ENCODE peak calls at places on chromosomes 12 and 14, in five cellular contexts. R, W, B, V and Y are unnamed samples.

GRCh38 chr14:46048127-46048526 is 603.5 kb downstream of the RPL10L start:
- DNase-seq in W (peak; percentile 15), V (peak; percentile 1), B (no peak), R (peak; percentile 20), Y (peak; percentile 49)

GRCh38 chr14:88422919-88423318 is 37.5 kb downstream of the SPATA7 start:
- DNase-seq in V (no peak), B (no peak), W (no peak), R (peak; percentile 37), Y (peak; percentile 46)

GRCh38 chr14:99838555-99839193 is 45.5 kb downstream of the EML1 start:
- DNase-seq in R (peak; percentile 74), B (no peak), W (peak; percentile 45), V (no peak), Y (peak; percentile 62)

GRCh38 chr12:82517027-82517426 is 158.7 kb downstream of the METTL25 start:
- DNase-seq in W (peak; percentile 52), V (peak; percentile 1), R (peak; percentile 46), B (no peak), Y (no peak)

GRCh38 chr12:83823386-83824045 is 1089.1 kb downstream of the SLC6A15 start:
- DNase-seq in V (peak; percentile 20), R (peak; percentile 45), W (peak; percentile 67), B (no peak), Y (peak; percentile 10)

GRCh38 chr14:56004807-56005579 is 113.2 kb upstream of the PELI2 start:
- DNase-seq in V (peak; percentile 28), W (no peak), B (no peak), R (peak; percentile 89), Y (peak; percentile 85)

GRCh38 chr12:98645572-98646067 is 530 bp downstream of the APAF1 start:
- DNase-seq in V (peak; percentile 52), W (peak; percentile 31), B (no peak), R (peak; percentile 16), Y (peak; percentile 18)

GRCh38 chr14:91078095-91078737 is 17.8 kb upstream of the RPS6KA5 start:
- DNase-seq in R (no peak), W (no peak), V (no peak), B (no peak), Y (no peak)

GRCh38 chr12:1189163-1189562 is 198.1 kb downstream of the ERC1 start:
- DNase-seq in B (no peak), W (no peak), V (no peak), R (no peak), Y (no peak)

GRCh38 chr12:50442178-50442908 is 41.7 kb downstream of the LARP4 start:
- DNase-seq in W (no peak), B (no peak), R (no peak), V (no peak), Y (no peak)

GRCh38 chr12:52766351-52767019 is 10.7 kb downstream of the KRT76 start:
- DNase-seq in B (no peak), W (no peak), R (no peak), V (no peak), Y (no peak)

GRCh38 chr12:2248087-2248900 is 195.5 kb downstream of the CACNA1C start:
- DNase-seq in V (no peak), W (no peak), B (no peak), R (peak; percentile 61), Y (peak; percentile 50)

GRCh38 chr12:78085562-78086182 is 255.0 kb downstream of the NAV3 start:
- DNase-seq in W (peak; percentile 25), V (no peak), B (no peak), R (peak; percentile 47), Y (peak; percentile 28)

GRCh38 chr14:55129428-55130193 is 559 bp downstream of the LGALS3 start:
- DNase-seq in V (no peak), B (peak; percentile 65), R (peak; percentile 80), W (peak; percentile 60), Y (peak; percentile 77)

GRCh38 chr12:13195848-13196301 is 651 bp upstream of the EMP1 start:
- DNase-seq in V (no peak), W (no peak), R (peak; percentile 39), B (no peak), Y (peak; percentile 61)

GRCh38 chr12:9509464-9510166 is 98.1 kb downstream of the KLRB1 start:
- DNase-seq in V (no peak), B (peak; percentile 44), W (peak; percentile 0), R (peak; percentile 37), Y (peak; percentile 82)

GRCh38 chr14:34450542-34450915 is 11.5 kb downstream of the SPTSSA start:
- DNase-seq in R (peak; percentile 20), W (no peak), B (no peak), V (no peak), Y (no peak)

GRCh38 chr14:100294213-100294962 is 11.9 kb downstream of the SLC25A29 start:
- DNase-seq in R (no peak), B (no peak), V (peak; percentile 27), W (no peak), Y (no peak)

GRCh38 chr14:77177623-77178185 is 3.9 kb upstream of the TMEM63C start:
- DNase-seq in R (no peak), B (no peak), W (no peak), V (no peak), Y (no peak)

GRCh38 chr12:8630131-8630530 is 17.5 kb upstream of the AICDA start:
- DNase-seq in W (no peak), R (no peak), V (no peak), B (no peak), Y (no peak)

GRCh38 chr12:9103050-9103854 is 12.5 kb downstream of the A2M start:
- DNase-seq in V (no peak), R (no peak), W (no peak), B (no peak), Y (no peak)

GRCh38 chr12:4446335-4446734 is 720 bp upstream of the FGF6 start:
- DNase-seq in W (no peak), V (no peak), B (no peak), R (no peak), Y (no peak)

GRCh38 chr12:17478908-17479673 is 610.9 kb downstream of the RERGL start:
- DNase-seq in R (no peak), B (no peak), W (no peak), V (no peak), Y (no peak)

GRCh38 chr12:55699471-55700055 is 8.1 kb downstream of the ITGA7 start:
- DNase-seq in R (no peak), V (no peak), W (no peak), B (no peak), Y (no peak)

GRCh38 chr12:115129727-115130126 is 445.8 kb upstream of the TBX3 start:
- DNase-seq in W (no peak), B (no peak), R (no peak), V (no peak), Y (no peak)

GRCh38 chr14:102375126-102375525 is 12.4 kb downstream of the TECPR2 start:
- DNase-seq in R (no peak), V (no peak), W (no peak), B (no peak), Y (no peak)

GRCh38 chr12:126219654-126220279 is 1154.5 kb downstream of the AACS start:
- DNase-seq in V (no peak), W (no peak), B (no peak), R (no peak), Y (peak; percentile 9)

GRCh38 chr12:124771462-124772361 is 92.0 kb downstream of the SCARB1 start:
- DNase-seq in B (peak; percentile 84), V (peak; percentile 87), W (peak; percentile 84), R (peak; percentile 80), Y (peak; percentile 66)

GRCh38 chr12:41264281-41264680 is 76.2 kb downstream of the PDZRN4 start:
- DNase-seq in B (no peak), W (no peak), R (peak; percentile 25), V (no peak), Y (peak; percentile 12)

GRCh38 chr14:94390372-94391086 is 2.1 kb upstream of the SERPINA1 start:
- DNase-seq in W (no peak), V (no peak), B (no peak), R (no peak), Y (no peak)

GRCh38 chr14:54627718-54628345 is 60.9 kb downstream of the SAMD4A start:
- DNase-seq in W (peak; percentile 84), V (no peak), R (peak; percentile 78), B (no peak), Y (peak; percentile 78)

GRCh38 chr12:93689076-93689834 is 12.1 kb downstream of the CRADD start:
- DNase-seq in B (peak; percentile 50), R (no peak), W (no peak), V (peak; percentile 49), Y (no peak)

GRCh38 chr12:2358986-2359658 is 306.3 kb downstream of the CACNA1C start:
- DNase-seq in B (no peak), R (peak; percentile 28), V (no peak), W (no peak), Y (peak; percentile 33)

GRCh38 chr12:111467862-111468245 is 62.1 kb downstream of the SH2B3 start:
- DNase-seq in V (no peak), R (peak; percentile 62), B (no peak), W (no peak), Y (no peak)

GRCh38 chr12:111469406-111469805 is 63.7 kb downstream of the SH2B3 start:
- DNase-seq in B (no peak), R (peak; percentile 58), W (no peak), V (no peak), Y (peak; percentile 31)

GRCh38 chr12:111462134-111462821 is 56.6 kb downstream of the SH2B3 start:
- DNase-seq in B (no peak), V (no peak), W (no peak), R (peak; percentile 55), Y (peak; percentile 39)

GRCh38 chr12:111467092-111467861 is 61.6 kb downstream of the SH2B3 start:
- DNase-seq in R (peak; percentile 57), W (no peak), B (no peak), V (no peak), Y (peak; percentile 68)
- H3K4me3 ChIP-seq in R (no peak overlapping the region), W (no peak overlapping the region), B (no peak overlapping the region), V (no peak overlapping the region), Y (no peak overlapping the region)

GRCh38 chr12:120630139-120630895 is 10.1 kb upstream of the CABP1 start:
- DNase-seq in W (no peak), V (no peak), R (no peak), B (no peak), Y (no peak)

GRCh38 chr12:120631097-120631496 is 9.3 kb upstream of the CABP1 start:
- DNase-seq in R (no peak), B (no peak), W (no peak), V (no peak), Y (no peak)

GRCh38 chr12:120625557-120626419 is 14.6 kb upstream of the CABP1 start:
- DNase-seq in V (peak; percentile 88), W (peak; percentile 24), B (no peak), R (no peak), Y (no peak)

GRCh38 chr12:120628919-120629318 is 11.5 kb upstream of the CABP1 start:
- DNase-seq in B (no peak), R (no peak), W (no peak), V (peak; percentile 29), Y (no peak)
- TF ChIP-seq CTCF in B (no peak), R (peak; percentile 18), W (peak; percentile 16), V (peak; percentile 41), Y (peak; percentile 35)

GRCh38 chr14:105064001-105064400 is 1.2 kb downstream of the GPR132 start:
- DNase-seq in B (no peak), W (no peak), R (no peak), V (no peak), Y (no peak)
- H3K4me3 ChIP-seq in B (no peak overlapping the region), W (no peak overlapping the region), R (no peak overlapping the region), V (no peak overlapping the region), Y (no peak overlapping the region)

DNA sequence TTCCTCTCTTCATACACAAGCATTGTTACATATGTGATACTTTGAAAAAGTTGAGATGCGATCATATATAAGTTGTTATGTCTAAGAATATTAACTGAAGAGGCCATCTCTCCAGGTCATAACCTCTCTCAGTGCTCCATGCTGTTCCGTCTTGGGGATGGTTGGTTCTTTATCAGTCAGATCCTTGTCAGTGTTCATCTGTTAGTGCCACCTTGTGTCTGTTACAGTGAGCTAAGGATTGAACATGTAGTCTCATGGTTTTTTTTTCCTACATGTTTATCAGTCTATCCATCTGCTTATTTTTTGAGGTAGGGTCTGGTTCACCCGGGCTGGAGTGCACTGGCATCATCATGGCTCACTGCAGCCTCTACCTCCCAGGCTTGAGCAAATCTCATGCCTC is 30.5 kb downstream of the EP400 start:
- DNase-seq in W (no peak), V (no peak), B (no peak), R (peak; percentile 61), Y (no peak)
- TF ChIP-seq CTCF in W (peak; percentile 19), V (peak; percentile 14), B (no peak), R (peak; percentile 46), Y (peak; percentile 33)